ENCODE peak calls at places on chromosomes 11 and 22, in ten cellular contexts. S is CD8-positive, alpha-beta T cell; A is mesendoderm; J is thoracic aorta; T is spleen; M is transverse colon; U is right atrium auricular region; O is HCT116; Q is neuronal stem cell; L is GM23338. Y is an unnamed sample.

GRCh38 chr11:68928481-68928880 is 24.8 kb downstream of the IGHMBP2 start:
- DNase-seq in T (peak; percentile 23), U (no peak), J (no peak), A (no peak), S (no peak), M (no peak), L (no peak), Q (no peak), O (no peak), Y (no peak)

GRCh38 chr11:112255075-112255739 is 5.5 kb downstream of the PLET1 start:
- DNase-seq in L (no peak), M (no peak), U (no peak), A (no peak), J (no peak), Q (no peak), O (no peak), S (no peak), T (no peak), Y (no peak)

GRCh38 chr22:31084811-31085492 is 3.8 kb downstream of the SMTN start:
- DNase-seq in L (peak; percentile 98), J (peak; percentile 74), Q (peak; percentile 61), T (peak; percentile 96), A (peak; percentile 93), S (peak; percentile 89), M (peak; percentile 90), U (peak; percentile 90), O (no peak), Y (peak; percentile 98)

GRCh38 chr11:66985508-66986177 is 10.5 kb downstream of the C11orf86 start:
- DNase-seq in Q (no peak), J (no peak), O (no peak), U (no peak), T (no peak), S (no peak), M (no peak), A (no peak), L (no peak), Y (peak; percentile 35)

GRCh38 chr22:36194971-36195370 is 6.6 kb downstream of the APOL4 start:
- DNase-seq in M (peak; percentile 64), J (no peak), A (peak; percentile 91), Q (peak; percentile 29), U (peak; percentile 83), S (peak; percentile 60), T (peak; percentile 74), O (peak; percentile 22), L (peak; percentile 82), Y (peak; percentile 60)

GRCh38 chr11:11750479-11750878 is 91.3 kb upstream of the USP47 start:
- DNase-seq in A (no peak), Q (no peak), S (no peak), T (no peak), L (no peak), U (no peak), M (no peak), O (no peak), J (no peak), Y (no peak)

GRCh38 chr11:69209936-69210659 is 54.4 kb downstream of the SMIM38 start:
- DNase-seq in S (no peak), Q (no peak), M (no peak), O (no peak), T (peak; percentile 54), U (no peak), A (peak; percentile 10), L (no peak), J (no peak), Y (peak; percentile 13)

GRCh38 chr22:39685336-39686177 is 115.0 kb downstream of the CACNA1I start:
- DNase-seq in T (no peak), M (no peak), U (no peak), L (peak; percentile 42), S (no peak), J (no peak), Q (no peak), O (no peak), A (no peak), Y (peak; percentile 76)

GRCh38 chr11:60919320-60919719 is 4.9 kb upstream of the TMEM132A start:
- DNase-seq in J (no peak), U (no peak), M (no peak), L (no peak), Q (no peak), A (no peak), T (no peak), O (no peak), S (no peak), Y (no peak)

GRCh38 chr11:60919956-60920355 is 4.3 kb upstream of the TMEM132A start:
- DNase-seq in T (no peak), L (peak; percentile 11), J (no peak), O (no peak), S (no peak), M (no peak), Q (no peak), U (no peak), A (no peak), Y (no peak)

GRCh38 chr11:60918251-60918940 is 4.4 kb downstream of the TMEM109 start:
- DNase-seq in T (no peak), O (no peak), M (no peak), L (no peak), J (no peak), U (no peak), S (no peak), A (peak; percentile 89), Q (no peak), Y (no peak)

GRCh38 chr11:60917267-60917666 is 3.3 kb downstream of the TMEM109 start:
- DNase-seq in S (no peak), O (no peak), L (no peak), Q (no peak), J (no peak), T (no peak), M (no peak), U (no peak), A (no peak), Y (no peak)

DNA sequence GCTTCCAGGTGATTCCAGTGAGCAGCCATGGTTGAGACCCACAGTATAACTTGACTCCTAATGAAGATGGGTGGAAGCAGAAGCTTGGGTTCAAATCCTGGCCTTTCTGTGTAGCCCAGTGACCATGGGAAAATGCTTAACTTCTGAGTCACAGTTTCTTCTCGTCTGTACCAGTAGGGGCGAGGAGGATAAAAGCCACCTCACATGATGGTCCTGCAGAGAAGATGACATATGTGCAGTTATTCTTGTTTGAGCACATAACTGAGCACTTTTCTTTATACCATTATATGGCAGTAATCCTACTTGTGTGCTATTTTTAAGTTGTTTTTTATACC is 5.0 kb downstream of the TMEM109 start:
- DNase-seq in T (no peak), S (no peak), O (no peak), J (no peak), A (no peak), M (no peak), U (no peak), L (no peak), Q (no peak), Y (no peak)
- H3K4me3 ChIP-seq in T (no peak overlapping the region), S (no peak overlapping the region), O (no peak overlapping the region), J (no peak overlapping the region), A (no peak overlapping the region), M (no peak overlapping the region), U (no peak overlapping the region), L (no peak overlapping the region), Q (no peak overlapping the region), Y (no peak overlapping the region)

DNA sequence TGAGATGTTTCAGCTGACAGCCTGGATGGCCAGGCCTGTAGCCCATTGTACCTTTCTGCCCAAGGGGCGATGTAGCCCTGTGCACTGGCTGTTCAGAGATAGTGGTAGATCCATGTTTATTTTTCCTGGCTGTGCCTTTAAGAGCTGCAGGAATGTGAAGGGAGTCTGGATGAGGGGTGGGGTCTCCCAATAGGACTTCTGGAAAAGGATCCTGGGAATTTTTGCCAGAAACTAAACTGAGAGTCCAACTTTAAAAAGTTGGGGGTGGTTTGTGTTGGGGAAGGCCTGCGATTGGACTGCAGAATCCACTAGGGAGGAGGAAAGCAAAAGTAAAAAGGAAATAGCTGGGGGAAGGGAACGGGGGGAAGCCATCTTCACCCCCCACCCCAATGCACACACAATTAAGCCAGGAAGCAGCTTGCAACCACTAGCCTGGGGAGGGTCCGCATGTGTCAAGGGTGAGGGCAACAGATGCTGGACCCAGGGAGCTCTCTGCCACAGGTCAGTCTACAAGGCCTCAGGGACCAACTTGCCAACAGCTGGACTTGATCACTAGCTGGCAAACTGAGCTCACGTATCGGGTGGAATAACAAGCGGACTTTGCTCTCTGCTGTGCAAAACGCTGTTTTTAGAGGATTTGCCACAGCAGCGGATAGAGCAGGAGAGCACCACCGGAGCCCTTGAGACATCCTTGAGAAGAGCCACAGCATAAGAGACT is at the start of gene OLFML1:
- DNase-seq in T (no peak), L (no peak), Q (no peak), O (no peak), J (no peak), S (no peak), M (no peak), U (no peak), A (no peak), Y (no peak)
- H3K27me3 ChIP-seq in T (no peaks in the 10 kb centered on the region), L (no peaks in the 10 kb centered on the region), Q (no peaks in the 10 kb centered on the region), O (peaks cover 38% of the 10 kb centered on the region), J (no peaks in the 10 kb centered on the region), S (no peaks in the 10 kb centered on the region), M (no peaks in the 10 kb centered on the region), U (no peaks in the 10 kb centered on the region), A (no peaks in the 10 kb centered on the region), Y (no peaks in the 10 kb centered on the region)

DNA sequence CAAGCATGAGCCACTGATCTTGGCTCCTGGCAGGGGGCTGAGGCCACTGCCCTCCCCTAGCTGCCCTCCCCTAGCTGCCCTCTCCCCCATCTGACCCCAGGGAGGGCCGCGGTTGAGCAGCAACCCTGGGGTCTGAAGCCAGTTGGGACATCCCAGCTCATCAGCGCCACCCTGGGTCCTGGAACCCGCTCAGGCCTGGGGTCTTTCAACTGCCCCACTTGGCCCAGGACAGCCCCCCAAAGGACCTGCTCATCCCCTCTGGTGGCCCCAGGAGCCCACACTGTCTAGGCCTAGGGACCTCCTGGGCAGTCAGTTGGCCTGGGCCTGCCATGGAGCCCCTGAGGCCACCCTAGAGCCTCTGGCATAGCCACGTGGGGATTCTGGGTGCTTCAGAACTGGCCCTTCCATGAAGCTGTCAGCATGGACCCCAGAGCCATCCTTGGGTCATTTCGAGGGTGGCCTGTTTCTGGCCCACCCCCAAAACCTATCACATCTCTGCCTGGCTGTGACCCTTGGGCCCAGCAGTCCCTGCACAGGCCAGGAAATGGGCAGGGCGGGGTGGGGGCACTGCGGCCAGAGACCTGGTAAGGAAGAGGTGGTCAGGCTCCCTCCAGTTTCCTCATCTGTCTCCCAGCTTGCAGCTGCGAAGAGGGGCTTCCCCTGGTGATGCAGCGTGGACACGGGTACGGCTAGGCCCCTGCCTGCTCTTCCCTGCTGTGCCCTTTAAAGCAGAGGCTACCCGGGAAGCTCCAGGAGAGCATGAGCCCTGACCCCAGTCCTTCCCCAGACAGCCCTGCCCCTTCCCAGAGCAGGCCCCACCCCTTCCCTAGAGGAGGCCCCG is 37.9 kb downstream of the MUC2 start:
- DNase-seq in O (no peak), Q (no peak), J (no peak), L (no peak), T (peak; percentile 54), U (no peak), M (no peak), A (no peak), S (no peak), Y (peak; percentile 90)
- H3K36me3 ChIP-seq in O (no peaks in the 10 kb centered on the region), Q (no peaks in the 10 kb centered on the region), J (no peaks in the 10 kb centered on the region), L (no peaks in the 10 kb centered on the region), T (no peaks in the 10 kb centered on the region), U (no peaks in the 10 kb centered on the region), M (no peaks in the 10 kb centered on the region), A (no peaks in the 10 kb centered on the region), S (no peaks in the 10 kb centered on the region), Y (no peaks in the 10 kb centered on the region)

DNA sequence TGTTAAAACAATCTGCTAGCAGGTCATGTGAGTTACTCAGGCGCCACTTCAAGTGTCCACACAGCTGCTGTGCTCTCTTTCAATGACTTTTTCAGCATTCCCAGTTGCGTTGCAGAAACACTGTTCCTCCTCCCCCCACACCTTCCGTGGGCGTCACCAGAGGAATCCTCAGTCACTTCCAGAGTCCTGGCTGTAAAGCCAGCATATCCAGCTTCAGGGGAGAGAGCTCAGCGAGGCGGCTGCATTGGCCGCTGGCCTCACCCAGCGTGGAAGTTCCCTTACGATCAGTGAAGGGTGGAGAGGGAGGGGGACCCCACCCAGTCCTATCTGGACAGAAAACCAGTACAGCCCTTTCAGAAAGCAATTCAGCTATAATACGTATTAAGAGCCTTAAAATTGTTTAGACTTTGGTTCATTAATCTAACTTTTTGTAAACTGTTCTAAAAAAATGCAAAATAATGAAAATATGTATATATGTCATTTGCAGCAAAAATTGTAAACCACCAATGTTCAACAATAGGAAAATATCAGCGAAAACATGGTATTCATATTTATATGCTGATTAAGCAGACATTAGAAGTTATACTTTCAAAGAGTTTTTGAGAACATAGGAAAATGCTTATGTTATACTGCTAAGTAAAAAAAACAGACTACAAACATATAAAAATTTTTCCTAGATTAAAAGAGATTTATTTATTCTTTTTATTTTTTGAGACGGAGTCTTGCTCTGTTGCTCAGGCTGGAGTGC is 2.8 kb upstream of the ANO9 start:
- DNase-seq in Q (no peak), L (no peak), S (no peak), T (no peak), U (no peak), M (peak; percentile 84), O (no peak), J (no peak), A (no peak), Y (no peak)
- H3K4me3 ChIP-seq in Q (no peak overlapping the region), L (no peak overlapping the region), S (no peak overlapping the region), T (no peak overlapping the region), U (no peak overlapping the region), M (no peak overlapping the region), O (no peak overlapping the region), J (no peak overlapping the region), A (no peak overlapping the region), Y (no peak overlapping the region)

Y was measured in H7.